ENCODE peak calls at places on chromosome 16, in nine cellular contexts. O is stimulated activated CD8-positive, alpha-beta memory T cell treated with anti-CD3 and anti-CD28 coated beads, Interleukin-4, amount 100 ng/mL, for 48 hours; G is iPS-NIHi11; M is lung; A is BJ; F is LHCN-M2; N is stromal cell of bone marrow; C is astrocyte of the cerebellum; R is psoas muscle. Y is an unnamed sample.

GRCh38 chr16:10521681-10522274 is 58.6 kb downstream of the EMP2 start:
- DNase-seq in O (peak; percentile 58), G (peak; percentile 78), M (peak; percentile 64), A (no peak), F (peak; percentile 71), N (peak; percentile 54), C (peak; percentile 54), R (peak; percentile 63), Y (no peak)

GRCh38 chr16:14071576-14072271 is 605 bp downstream of the MRTFB start:
- DNase-seq in O (peak; percentile 48), G (no peak), M (no peak), A (no peak), F (peak; percentile 22), N (no peak), C (no peak), R (no peak), Y (no peak)

GRCh38 chr16:25210758-25211157 is 6.0 kb upstream of the AQP8 start:
- DNase-seq in O (peak; percentile 25), G (no peak), M (no peak), A (no peak), F (peak; percentile 73), N (peak; percentile 60), C (peak; percentile 4), R (no peak), Y (no peak)

GRCh38 chr16:55444754-55445485 is 34.1 kb upstream of the MMP2 start:
- DNase-seq in O (no peak), G (no peak), M (peak; percentile 33), A (no peak), F (no peak), N (no peak), C (no peak), R (no peak), Y (no peak)

GRCh38 chr16:88103011-88103410 is 151.8 kb downstream of the BANP start:
- DNase-seq in O (no peak), G (no peak), M (no peak), A (no peak), F (no peak), N (no peak), C (no peak), R (peak; percentile 35), Y (no peak)

GRCh38 chr16:49563666-49564065 is 190.1 kb downstream of the C16orf78 start:
- DNase-seq in O (no peak), G (no peak), M (no peak), A (no peak), F (no peak), N (no peak), C (no peak), R (no peak), Y (no peak)

GRCh38 chr16:86129541-86129940 is 230.6 kb downstream of the IRF8 start:
- DNase-seq in O (no peak), G (no peak), M (no peak), A (no peak), F (no peak), N (no peak), C (no peak), R (no peak), Y (no peak)

GRCh38 chr16:1413684-1414531 is 596 bp downstream of the UNKL start:
- DNase-seq in O (peak; percentile 81), G (peak; percentile 88), M (peak; percentile 55), A (no peak), F (peak; percentile 30), N (peak; percentile 12), C (no peak), R (peak; percentile 77), Y (no peak)

GRCh38 chr16:66359012-66359411 is 7.5 kb upstream of the CDH5 start:
- DNase-seq in O (no peak), G (no peak), M (no peak), A (no peak), F (peak; percentile 58), N (no peak), C (peak; percentile 45), R (no peak), Y (no peak)

GRCh38 chr16:71348262-71349085 is 10.0 kb upstream of the CALB2 start:
- DNase-seq in O (no peak), G (no peak), M (no peak), A (no peak), F (no peak), N (no peak), C (no peak), R (no peak), Y (no peak)

GRCh38 chr16:82016964-82017363 is 5.7 kb upstream of the SDR42E1 start:
- DNase-seq in O (no peak), G (no peak), M (no peak), A (peak; percentile 87), F (peak; percentile 19), N (peak; percentile 83), C (no peak), R (no peak), Y (no peak)

GRCh38 chr16:23392223-23392600 is 60.8 kb downstream of the COG7 start:
- DNase-seq in O (no peak), G (no peak), M (no peak), A (no peak), F (no peak), N (no peak), C (no peak), R (no peak), Y (no peak)

GRCh38 chr16:72264776-72265175 is 92.8 kb upstream of the PMFBP1 start:
- DNase-seq in O (no peak), G (no peak), M (no peak), A (no peak), F (no peak), N (no peak), C (no peak), R (no peak), Y (no peak)

GRCh38 chr16:53912155-53912554 is 208.2 kb downstream of the FTO start:
- DNase-seq in O (peak; percentile 37), G (no peak), M (no peak), A (no peak), F (no peak), N (no peak), C (no peak), R (no peak), Y (no peak)

GRCh38 chr16:86220552-86220951 is 289.8 kb upstream of the FOXF1 start:
- DNase-seq in O (no peak), G (no peak), M (no peak), A (no peak), F (no peak), N (no peak), C (no peak), R (no peak), Y (no peak)

Y was measured in esophagus muscularis mucosa.